ENCODE peak calls at places on chromosomes 11 and 22, in seven cellular contexts. X is NCI-H460; G is NCI-H2107; N is stimulated activated CD4-positive, alpha-beta T cell treated with anti-CD3 and anti-CD28 coated beads, Interleukin-1b, Interleukin-23, amount 100 ng/mL, for 4 hours; H is hypothalamus; P is mucosa of descending colon; Y is T-helper 9 cell. M is an unnamed sample.
A peak's percentile ranks its signal among the peaks of the same experiment; 100 is the strongest.

GRCh38 chr11:58134151-58134550 is 8.8 kb upstream of the OR9I1 start:
- DNase-seq in X (no peak), N (no peak), Y (no peak), H (no peak), P (no peak), G (no peak), M (no peak)

GRCh38 chr22:46054091-46054877 is 77.3 kb upstream of the WNT7B start:
- DNase-seq in N (peak; percentile 31), X (no peak), P (peak; percentile 77), Y (no peak), G (no peak), H (peak; percentile 96), M (peak; percentile 30)

GRCh38 chr22:44625981-44626687 is 75.9 kb upstream of the PRR5 start:
- DNase-seq in Y (peak; percentile 72), X (peak; percentile 58), G (peak; percentile 26), H (peak; percentile 76), P (peak; percentile 80), N (peak; percentile 62), M (peak; percentile 77)

GRCh38 chr11:57094206-57094940 is 87.4 kb upstream of the LRRC55 start:
- DNase-seq in N (no peak), H (no peak), Y (no peak), X (no peak), P (no peak), G (no peak), M (no peak)

GRCh38 chr11:7590529-7590928 is 76.7 kb downstream of the PPFIBP2 start:
- DNase-seq in G (no peak), H (no peak), Y (no peak), N (no peak), X (no peak), P (no peak), M (no peak)

GRCh38 chr22:46010177-46010867 is 33.4 kb upstream of the WNT7B start:
- DNase-seq in Y (no peak), X (no peak), H (no peak), N (no peak), G (no peak), P (no peak), M (no peak)

GRCh38 chr11:7020183-7020917 is at the start of the genes NLRP14 and ZNF214:
- DNase-seq in G (peak; percentile 45), Y (no peak), P (peak; percentile 95), X (peak; percentile 91), N (no peak), H (peak; percentile 91), M (no peak)

GRCh38 chr11:123521930-123522329 is 91.9 kb downstream of the GRAMD1B start:
- DNase-seq in G (no peak), Y (no peak), X (no peak), H (no peak), N (no peak), P (no peak), M (no peak)

GRCh38 chr22:36925388-36926290 is 12.2 kb downstream of the CSF2RB start:
- DNase-seq in Y (no peak), X (no peak), H (no peak), P (no peak), G (no peak), N (no peak), M (no peak)

GRCh38 chr11:118157186-118157895 is 4.7 kb upstream of the SCN4B start:
- DNase-seq in G (no peak), P (no peak), N (no peak), Y (no peak), H (no peak), X (no peak), M (no peak)

GRCh38 chr11:28566643-28567042 is 458.5 kb downstream of the METTL15 start:
- DNase-seq in Y (no peak), P (peak; percentile 22), H (peak; percentile 25), X (peak; percentile 99), N (no peak), G (no peak), M (no peak)